ENCODE peak calls at places on chromosomes 6 and 20, in five cellular contexts. J, W, C, E and S are unnamed samples.

GRCh38 chr20:33862709-33863403 is 51.7 kb downstream of the CHMP4B start:
- DNase-seq in C (peak; percentile 82), E (peak; percentile 44), J (peak; percentile 63), W (peak; percentile 11), S (peak; percentile 43)

GRCh38 chr6:135728589-135728988 is 122.9 kb upstream of the PDE7B start:
- DNase-seq in W (no peak), J (no peak), E (no peak), C (no peak), S (no peak)

GRCh38 chr6:41037107-41037900 is 1.7 kb downstream of the UNC5CL start:
- DNase-seq in W (peak; percentile 36), C (no peak), J (peak; percentile 52), E (no peak), S (no peak)

GRCh38 chr6:42555477-42556457 is 8.1 kb upstream of the UBR2 start:
- DNase-seq in C (peak; percentile 38), W (no peak), E (no peak), J (peak; percentile 41), S (no peak)

GRCh38 chr6:13406781-13407180 is 78.4 kb upstream of the TBC1D7 start:
- DNase-seq in C (no peak), W (peak; percentile 33), E (no peak), J (no peak), S (no peak)

GRCh38 chr6:13390658-13391057 is 62.3 kb upstream of the TBC1D7 start:
- DNase-seq in C (no peak), E (no peak), J (no peak), W (no peak), S (no peak)

GRCh38 chr6:42402184-42402583 is 49.5 kb downstream of the TRERF1 start:
- DNase-seq in C (no peak), W (no peak), E (no peak), J (peak; percentile 48), S (no peak)

GRCh38 chr6:128432394-128432793 is 88.0 kb downstream of the PTPRK start:
- DNase-seq in J (peak; percentile 62), W (no peak), E (no peak), C (no peak), S (no peak)

GRCh38 chr6:125154184-125155135 is 887 bp downstream of the TPD52L1 start:
- DNase-seq in W (no peak), J (peak; percentile 25), C (peak; percentile 60), E (no peak), S (no peak)

GRCh38 chr6:130696806-130697205 is 130.4 kb upstream of the SMLR1 start:
- DNase-seq in C (no peak), E (no peak), J (peak; percentile 59), W (no peak), S (no peak)

GRCh38 chr20:50735813-50736212 is 4.4 kb downstream of the PARD6B start:
- DNase-seq in C (no peak), J (no peak), W (no peak), E (no peak), S (no peak)

GRCh38 chr20:45407067-45407745 is 883 bp upstream of the DBNDD2 start:
- DNase-seq in E (no peak), C (peak; percentile 55), W (peak; percentile 50), J (peak; percentile 35), S (no peak)

GRCh38 chr6:150451767-150452641 is 83.2 kb downstream of the IYD start:
- DNase-seq in J (no peak), W (no peak), C (no peak), E (no peak), S (no peak)

GRCh38 chr6:125859691-125860210 is 69.0 kb downstream of the NCOA7 start:
- DNase-seq in E (no peak), C (no peak), W (no peak), J (peak; percentile 58), S (no peak)

GRCh38 chr20:49384437-49385434 is 97.7 kb downstream of the KCNB1 start:
- DNase-seq in E (no peak), J (peak; percentile 59), C (peak; percentile 99), W (peak; percentile 33), S (peak; percentile 32)

GRCh38 chr6:38113810-38114577 is 294.5 kb downstream of the ZFAND3 start:
- DNase-seq in C (no peak), E (no peak), W (no peak), J (no peak), S (no peak)

GRCh38 chr6:120875900-120876299 is 458.4 kb downstream of the TBC1D32 start:
- DNase-seq in J (no peak), W (no peak), C (no peak), E (no peak), S (no peak)

GRCh38 chr20:3701061-3701998 is 11.1 kb downstream of the SIGLEC1 start:
- DNase-seq in E (no peak), W (no peak), J (no peak), C (no peak), S (no peak)

GRCh38 chr20:39800111-39800510 is 838.0 kb downstream of the DHX35 start:
- DNase-seq in W (no peak), C (no peak), J (peak; percentile 88), E (no peak), S (no peak)

GRCh38 chr6:55726144-55726543 is 147.2 kb upstream of the HMGCLL1 start:
- DNase-seq in J (no peak), W (no peak), C (no peak), E (no peak), S (no peak)

GRCh38 chr6:73538116-73538779 is 17.4 kb upstream of the EEF1A1 start:
- DNase-seq in W (no peak), E (no peak), J (no peak), C (no peak), S (no peak)

GRCh38 chr6:1871936-1872335 is 262.2 kb downstream of the FOXC1 start:
- DNase-seq in C (peak; percentile 44), W (no peak), E (no peak), J (no peak), S (no peak)

GRCh38 chr6:97663252-97663651 is 380.2 kb upstream of the MMS22L start:
- DNase-seq in C (no peak), W (no peak), E (no peak), J (no peak), S (no peak)

GRCh38 chr20:15639839-15640238 is 933.4 kb downstream of the KIF16B start:
- DNase-seq in J (no peak), E (no peak), C (no peak), W (no peak), S (no peak)

GRCh38 chr6:20943036-20943627 is 408.9 kb downstream of the CDKAL1 start:
- DNase-seq in C (no peak), J (no peak), E (no peak), W (no peak), S (no peak)

GRCh38 chr6:118656822-118657451 is 5.5 kb upstream of the CEP85L start:
- DNase-seq in W (no peak), J (no peak), C (no peak), E (no peak), S (no peak)

GRCh38 chr6:16619017-16619416 is 142.2 kb downstream of the ATXN1 start:
- DNase-seq in C (no peak), E (no peak), J (peak; percentile 14), W (no peak), S (no peak)

GRCh38 chr6:133512410-133513016 is 271.4 kb downstream of the EYA4 start:
- DNase-seq in E (peak; percentile 22), J (peak; percentile 64), C (peak; percentile 70), W (peak; percentile 16), S (peak; percentile 56)

GRCh38 chr20:3777381-3777725 is 3.9 kb downstream of the SPEF1 start:
- DNase-seq in W (no peak), C (peak; percentile 35), E (no peak), J (no peak), S (no peak)

GRCh38 chr20:4812641-4813075 is 90.9 kb downstream of the PRND start:
- DNase-seq in E (no peak), W (no peak), J (no peak), C (no peak), S (no peak)

GRCh38 chr20:15930324-15931305 is 642.6 kb downstream of the KIF16B start:
- DNase-seq in E (no peak), C (peak; percentile 47), W (no peak), J (peak; percentile 64), S (peak; percentile 32)

GRCh38 chr6:170208651-170209353 is 82.1 kb downstream of the DLL1 start:
- DNase-seq in E (no peak), C (no peak), J (no peak), W (no peak), S (no peak)

GRCh38 chr20:39070484-39071231 is 108.5 kb downstream of the DHX35 start:
- DNase-seq in J (peak; percentile 63), E (peak; percentile 20), C (no peak), W (no peak), S (no peak)

GRCh38 chr20:23624307-23624706 is 13.4 kb downstream of the CST3 start:
- DNase-seq in C (no peak), W (no peak), E (no peak), J (peak; percentile 90), S (no peak)

GRCh38 chr20:63103402-63104311 is 96.9 kb upstream of the BHLHE23 start:
- DNase-seq in E (no peak), J (peak; percentile 7), C (peak; percentile 36), W (no peak), S (no peak)

GRCh38 chr20:36998652-36999051 is 47.1 kb upstream of the SAMHD1 start:
- DNase-seq in J (no peak), W (no peak), E (no peak), C (no peak), S (no peak)

GRCh38 chr6:22349051-22349450 is 52.2 kb upstream of the PRL start:
- DNase-seq in E (no peak), J (no peak), W (peak; percentile 3), C (no peak), S (no peak)

GRCh38 chr6:151060096-151060741 is 179.5 kb upstream of the AKAP12 start:
- DNase-seq in J (peak; percentile 98), E (peak; percentile 29), W (no peak), C (no peak), S (peak; percentile 54)

GRCh38 chr20:15976047-15976731 is 597.1 kb downstream of the KIF16B start:
- DNase-seq in E (no peak), J (no peak), C (peak; percentile 89), W (no peak), S (no peak)